ENCODE peak calls at places on chromosomes 16 and 17, in eight cellular contexts. K is NCI-H1694 treated with DMSO at 0.1 percent for 48 hours; A is HS-5; W is spleen; V is activated naive CD8-positive, alpha-beta T cell treated with anti-CD3 and anti-CD28 coated beads, Interleukin-2, amount 50 U/mL, for 24 hours; Y is NCI-H1092; D is EL; L is RWPE2. I is an unnamed sample.

GRCh38 chr17:74211141-74211928 is 2.0 kb upstream of the TTYH2 start:
- DNase-seq in W (no peak), Y (no peak), L (no peak), V (peak; percentile 34), A (no peak), K (no peak), D (peak; percentile 32), I (no peak)

GRCh38 chr16:1906052-1906845 is 12.0 kb downstream of the HS3ST6 start:
- DNase-seq in V (no peak), A (no peak), D (no peak), K (no peak), Y (no peak), W (no peak), L (no peak), I (no peak)

GRCh38 chr16:1746693-1747195 is 24.6 kb downstream of the NME3 start:
- DNase-seq in A (no peak), V (no peak), D (peak; percentile 75), W (no peak), Y (no peak), K (no peak), L (no peak), I (peak; percentile 42)

GRCh38 chr16:1450841-1451240 is 6.5 kb upstream of the CCDC154 start:
- DNase-seq in W (no peak), V (no peak), D (no peak), A (no peak), K (no peak), Y (no peak), L (no peak), I (no peak)

GRCh38 chr16:5836979-5837670 is 739.5 kb upstream of the EEF2KMT start:
- DNase-seq in W (no peak), K (no peak), A (no peak), V (no peak), L (no peak), D (no peak), Y (no peak), I (no peak)

GRCh38 chr17:59858167-59858790 is 34.5 kb downstream of the TUBD1 start:
- DNase-seq in D (no peak), A (no peak), Y (no peak), V (no peak), W (no peak), K (no peak), L (no peak), I (no peak)

GRCh38 chr16:84329849-84330684 is 35.4 kb downstream of the WFDC1 start:
- DNase-seq in K (no peak), L (no peak), W (no peak), Y (no peak), A (no peak), V (no peak), D (no peak), I (no peak)

GRCh38 chr16:10988879-10989278 is 44.5 kb downstream of the CLEC16A start:
- DNase-seq in D (no peak), V (no peak), L (no peak), A (no peak), K (no peak), W (no peak), Y (no peak), I (no peak)

GRCh38 chr16:85046957-85047866 is 19.6 kb downstream of the KIAA0513 start:
- DNase-seq in K (no peak), D (no peak), A (no peak), L (no peak), W (no peak), V (no peak), Y (no peak), I (peak; percentile 49)

GRCh38 chr16:72099377-72099818 is 5.8 kb downstream of the DHX38 start:
- DNase-seq in Y (peak; percentile 39), V (peak; percentile 48), K (peak; percentile 46), W (no peak), A (no peak), L (no peak), D (peak; percentile 51), I (peak; percentile 31)

GRCh38 chr17:6894206-6894528 is 62.6 kb upstream of the TEKT1 start:
- DNase-seq in K (no peak), W (no peak), D (no peak), L (no peak), A (no peak), Y (no peak), V (peak; percentile 54), I (no peak)

GRCh38 chr16:55035037-55035436 is 104.4 kb downstream of the IRX5 start:
- DNase-seq in A (no peak), V (peak; percentile 46), W (peak; percentile 30), Y (no peak), D (peak; percentile 13), L (no peak), K (no peak), I (peak; percentile 1)

GRCh38 chr16:80467961-80468360 is 72.8 kb upstream of the DYNLRB2 start:
- DNase-seq in A (no peak), L (no peak), K (no peak), V (no peak), W (no peak), Y (no peak), D (no peak), I (no peak)

GRCh38 chr17:10652984-10653680 is 4.0 kb downstream of the MYH3 start:
- DNase-seq in V (peak; percentile 18), K (no peak), W (no peak), D (no peak), Y (no peak), A (no peak), L (no peak), I (no peak)

GRCh38 chr16:9092282-9092962 is 978 bp downstream of the HAPSTR1 start:
- DNase-seq in Y (peak; percentile 17), A (no peak), W (peak; percentile 94), V (peak; percentile 64), K (no peak), L (no peak), D (peak; percentile 35), I (no peak)

GRCh38 chr17:5282639-5283217 is 644 bp downstream of the RABEP1 start:
- DNase-seq in L (no peak), V (peak; percentile 49), D (peak; percentile 23), Y (no peak), A (no peak), K (peak; percentile 4), W (no peak), I (peak; percentile 17)

GRCh38 chr16:67661101-67661661 is 421 bp downstream of the PARD6A start:
- DNase-seq in K (no peak), V (no peak), L (no peak), Y (no peak), W (peak; percentile 89), A (no peak), D (peak; percentile 41), I (peak; percentile 73)

GRCh38 chr17:68603027-68603426 is 1.9 kb upstream of the FAM20A start:
- DNase-seq in Y (no peak), V (no peak), A (no peak), K (no peak), L (no peak), D (no peak), W (no peak), I (no peak)

GRCh38 chr16:68826652-68827051 is 16.7 kb upstream of the TANGO6 start:
- DNase-seq in L (no peak), W (no peak), Y (no peak), K (no peak), A (no peak), V (no peak), D (no peak), I (no peak)

GRCh38 chr16:7513429-7513828 is 180.8 kb downstream of the RBFOX1 start:
- DNase-seq in L (no peak), Y (no peak), D (no peak), V (peak; percentile 13), A (no peak), K (no peak), W (no peak), I (no peak)

GRCh38 chr17:58403312-58403711 is 14.0 kb downstream of the RNF43 start:
- DNase-seq in D (no peak), V (no peak), A (no peak), K (no peak), Y (no peak), L (no peak), W (no peak), I (no peak)

GRCh38 chr17:75417054-75417453 is 11.6 kb upstream of the GRB2 start:
- DNase-seq in L (no peak), A (no peak), K (no peak), Y (no peak), V (no peak), D (no peak), W (no peak), I (no peak)

GRCh38 chr16:88382491-88383400 is at the start of gene ZNF469:
- DNase-seq in K (no peak), D (peak; percentile 52), Y (no peak), A (no peak), V (peak; percentile 11), W (peak; percentile 73), L (peak; percentile 47), I (no peak)

GRCh38 chr17:62064029-62064790 is 868 bp downstream of the MED13 start:
- DNase-seq in L (no peak), V (no peak), D (peak; percentile 29), Y (no peak), K (peak; percentile 4), A (no peak), W (no peak), I (peak; percentile 28)

GRCh38 chr17:31476525-31477416 is 85.3 kb downstream of the RAB11FIP4 start:
- DNase-seq in V (no peak), A (no peak), Y (no peak), D (no peak), W (no peak), K (no peak), L (no peak), I (no peak)

GRCh38 chr16:51707666-51708065 is 556.6 kb upstream of the SALL1 start:
- DNase-seq in L (no peak), Y (no peak), D (no peak), V (no peak), W (no peak), A (no peak), K (no peak), I (no peak)

GRCh38 chr17:9206160-9206988 is 185.1 kb downstream of the NTN1 start:
- DNase-seq in Y (no peak), L (peak; percentile 57), V (no peak), W (peak; percentile 42), D (no peak), A (no peak), K (no peak), I (no peak)

GRCh38 chr16:88978608-88979346 is 1.8 kb upstream of the CBFA2T3 start:
- DNase-seq in D (no peak), W (peak; percentile 90), V (no peak), L (no peak), Y (no peak), K (no peak), A (no peak), I (no peak)

GRCh38 chr16:22927306-22927705 is 113.3 kb downstream of the HS3ST2 start:
- DNase-seq in K (no peak), V (no peak), A (no peak), Y (no peak), L (no peak), D (no peak), W (no peak), I (no peak)

GRCh38 chr17:13749566-13750235 is 148.0 kb upstream of the HS3ST3A1 start:
- DNase-seq in W (no peak), A (no peak), L (no peak), Y (no peak), V (no peak), K (no peak), D (no peak), I (no peak)

GRCh38 chr17:19867654-19868395 is at the start of gene ULK2:
- DNase-seq in D (peak; percentile 78), A (no peak), K (no peak), Y (peak; percentile 3), L (no peak), W (peak; percentile 86), V (peak; percentile 53), I (peak; percentile 64)

GRCh38 chr17:66934040-66934439 is 30.5 kb upstream of the CACNG4 start:
- DNase-seq in L (peak; percentile 6), V (no peak), Y (no peak), D (no peak), K (no peak), W (peak; percentile 20), A (no peak), I (no peak)

GRCh38 chr17:16342979-16343378 is 10.3 kb downstream of the CENPV start:
- DNase-seq in W (no peak), A (no peak), V (no peak), Y (no peak), L (no peak), D (peak; percentile 53), K (peak; percentile 73), I (peak; percentile 87)

GRCh38 chr16:58459344-58460218 is 40.4 kb upstream of the NDRG4 start:
- DNase-seq in A (peak; percentile 56), W (no peak), K (no peak), Y (no peak), D (peak; percentile 44), V (peak; percentile 63), L (no peak), I (peak; percentile 75)